ENCODE peak calls at places on chromosomes 3 and 15, in ten cellular contexts. J is activated CD8-positive, alpha-beta memory T cell treated with anti-CD3 and anti-CD28 coated beads for 48 hours; B is SW480; U is heart left ventricle; C is GM04504; Y is ACHN; I is substantia nigra; O is GM19239; L is GM23248; P is GM12891. F is an unnamed sample.

GRCh38 chr3:125160911-125161371 is 51.6 kb downstream of the SLC12A8 start:
- DNase-seq in Y (no peak), J (no peak), C (no peak), I (no peak), B (no peak), U (no peak), L (peak; percentile 59), O (no peak), P (no peak), F (no peak)

GRCh38 chr3:23987376-23987775 is 42.3 kb downstream of the NR1D2 start:
- DNase-seq in C (no peak), I (no peak), B (no peak), Y (no peak), U (no peak), L (no peak), J (no peak), P (no peak), O (no peak), F (no peak)

GRCh38 chr3:62587169-62587568 is 213.8 kb upstream of the FEZF2 start:
- DNase-seq in L (peak; percentile 76), C (no peak), J (no peak), O (no peak), U (no peak), P (no peak), I (no peak), Y (no peak), B (no peak), F (no peak)

GRCh38 chr3:172203522-172204258 is 164.3 kb downstream of the FNDC3B start:
- DNase-seq in O (no peak), J (no peak), B (no peak), U (no peak), Y (no peak), L (peak; percentile 57), C (no peak), P (no peak), I (peak; percentile 72), F (no peak)

GRCh38 chr15:92666780-92667179 is 11.2 kb upstream of the FAM174B start:
- DNase-seq in I (no peak), C (no peak), U (peak; percentile 82), O (no peak), B (no peak), P (no peak), J (no peak), L (no peak), Y (no peak), F (no peak)

GRCh38 chr15:98289747-98290146 is 329.2 kb downstream of the ARRDC4 start:
- DNase-seq in P (no peak), B (peak; percentile 25), O (no peak), I (no peak), C (no peak), J (no peak), L (no peak), Y (no peak), U (no peak), F (no peak)

GRCh38 chr15:40911693-40912092 is 17.4 kb downstream of the VPS18 start:
- DNase-seq in J (no peak), O (no peak), L (no peak), P (no peak), I (no peak), U (no peak), C (no peak), Y (no peak), B (no peak), F (no peak)

GRCh38 chr15:77630956-77631789 is 1.5 kb downstream of the LINGO1 start:
- DNase-seq in B (no peak), O (no peak), L (no peak), J (no peak), C (no peak), I (peak; percentile 89), Y (peak; percentile 36), U (no peak), P (no peak), F (no peak)

GRCh38 chr3:72347819-72348319 is 500.4 kb downstream of the SHQ1 start:
- DNase-seq in C (peak; percentile 85), I (peak; percentile 30), U (peak; percentile 89), J (peak; percentile 38), L (peak; percentile 43), O (peak; percentile 44), B (peak; percentile 77), Y (no peak), P (no peak), F (peak; percentile 98)

GRCh38 chr3:37217098-37217849 is 42.9 kb upstream of the LRRFIP2 start:
- DNase-seq in Y (no peak), O (no peak), I (no peak), P (no peak), U (no peak), C (no peak), J (no peak), B (no peak), L (no peak), F (no peak)

GRCh38 chr3:177721864-177722370 is 524.6 kb upstream of the TBL1XR1 start:
- DNase-seq in U (no peak), I (no peak), J (no peak), L (no peak), O (no peak), P (no peak), C (no peak), Y (no peak), B (no peak), F (no peak)

GRCh38 chr15:75921732-75922703 is 18.3 kb downstream of the FBXO22 start:
- DNase-seq in O (no peak), P (no peak), I (no peak), C (peak; percentile 58), J (no peak), B (peak; percentile 49), U (peak; percentile 34), Y (peak; percentile 54), L (peak; percentile 73), F (no peak)

GRCh38 chr15:61736792-61737191 is 323.5 kb downstream of the VPS13C start:
- DNase-seq in I (no peak), B (no peak), Y (no peak), C (no peak), L (no peak), J (no peak), O (no peak), P (no peak), U (no peak), F (no peak)

GRCh38 chr15:69997701-69998273 is 99.9 kb downstream of the TLE3 start:
- DNase-seq in O (no peak), B (peak; percentile 91), P (no peak), U (peak; percentile 42), C (no peak), Y (peak; percentile 44), I (peak; percentile 60), L (peak; percentile 61), J (no peak), F (no peak)

GRCh38 chr3:130748520-130748919 is 1.9 kb upstream of the PIK3R4 start:
- DNase-seq in U (no peak), P (no peak), J (no peak), C (no peak), Y (no peak), I (no peak), L (peak; percentile 38), B (peak; percentile 1), O (no peak), F (no peak)

GRCh38 chr3:146189519-146190173 is 28.7 kb upstream of the PLOD2 start:
- DNase-seq in J (no peak), O (peak; percentile 20), Y (peak; percentile 70), I (no peak), P (peak; percentile 12), L (peak; percentile 71), B (peak; percentile 77), U (peak; percentile 16), C (no peak), F (no peak)

GRCh38 chr3:194323785-194324735 is 27.1 kb downstream of the CPN2 start:
- DNase-seq in L (peak; percentile 81), P (peak; percentile 66), C (no peak), U (peak; percentile 95), J (no peak), B (peak; percentile 94), O (no peak), Y (peak; percentile 41), I (no peak), F (no peak)

GRCh38 chr3:113285741-113286140 is 74.4 kb downstream of the BOC start:
- DNase-seq in J (no peak), Y (no peak), C (peak; percentile 2), I (no peak), L (no peak), P (no peak), B (no peak), O (no peak), U (no peak), F (no peak)

GRCh38 chr15:25246641-25247417 is 192.0 kb downstream of the UBE3A start:
- DNase-seq in U (no peak), O (no peak), P (no peak), L (no peak), C (no peak), J (no peak), B (no peak), I (no peak), Y (no peak), F (peak; percentile 76)

GRCh38 chr15:77495806-77496589 is 75.3 kb downstream of the HMG20A start:
- DNase-seq in P (no peak), L (peak; percentile 63), U (peak; percentile 52), I (no peak), Y (no peak), J (no peak), C (no peak), B (no peak), O (no peak), F (no peak)